ENCODE peak calls at places on chromosomes 4 and X, in four cellular contexts. One of them, this sample, is unnamed.

GRCh38 chr4:147488551-147488950 is 7.7 kb downstream of the EDNRA start:
- DNase-seq in CD4-positive, alpha-beta T cell: no peak
- DNase-seq in glutamatergic neuron: no peak
- DNase-seq in choroid plexus epithelial cell: no peak
- DNase-seq in this sample: no peak

GRCh38 chrX:39335447-39336235 is 534.4 kb downstream of the MID1IP1 start:
- DNase-seq in CD4-positive, alpha-beta T cell: no peak
- DNase-seq in glutamatergic neuron: no peak
- DNase-seq in choroid plexus epithelial cell: no peak
- DNase-seq in this sample: no peak

GRCh38 chrX:106670631-106671030 is 55.9 kb upstream of the RNF128 start:
- DNase-seq in CD4-positive, alpha-beta T cell: no peak
- DNase-seq in glutamatergic neuron: no peak
- DNase-seq in choroid plexus epithelial cell: peak
- DNase-seq in this sample: no peak

GRCh38 chr4:118280501-118281218 is 72.1 kb downstream of the PRSS12 start:
- DNase-seq in CD4-positive, alpha-beta T cell: no peak
- DNase-seq in glutamatergic neuron: peak
- DNase-seq in choroid plexus epithelial cell: peak
- DNase-seq in this sample: peak

GRCh38 chrX:5236096-5236495 is 992.6 kb downstream of the NLGN4X start:
- DNase-seq in CD4-positive, alpha-beta T cell: no peak
- DNase-seq in glutamatergic neuron: no peak
- DNase-seq in choroid plexus epithelial cell: no peak
- DNase-seq in this sample: peak

GRCh38 chr4:78634011-78634664 is 82.6 kb downstream of the ANXA3 start:
- DNase-seq in CD4-positive, alpha-beta T cell: no peak
- DNase-seq in glutamatergic neuron: no peak
- DNase-seq in choroid plexus epithelial cell: no peak
- DNase-seq in this sample: no peak

GRCh38 chr4:3250956-3251690 is 2.2 kb downstream of the MSANTD1 start:
- DNase-seq in CD4-positive, alpha-beta T cell: no peak
- DNase-seq in glutamatergic neuron: peak
- DNase-seq in choroid plexus epithelial cell: peak
- DNase-seq in this sample: no peak

GRCh38 chr4:71113294-71113693 is 119.8 kb downstream of the DCK start:
- DNase-seq in CD4-positive, alpha-beta T cell: no peak
- DNase-seq in glutamatergic neuron: no peak
- DNase-seq in choroid plexus epithelial cell: no peak
- DNase-seq in this sample: peak

GRCh38 chr4:159129822-159130550 is 27.1 kb downstream of the RAPGEF2 start:
- DNase-seq in CD4-positive, alpha-beta T cell: no peak
- DNase-seq in glutamatergic neuron: no peak
- DNase-seq in choroid plexus epithelial cell: no peak
- DNase-seq in this sample: no peak

GRCh38 chr4:38161208-38162113 is 201.3 kb downstream of the PTTG2 start:
- DNase-seq in CD4-positive, alpha-beta T cell: no peak
- DNase-seq in glutamatergic neuron: no peak
- DNase-seq in choroid plexus epithelial cell: no peak
- DNase-seq in this sample: no peak

GRCh38 chr4:37023504-37023903 is 221.0 kb upstream of the NWD2 start:
- DNase-seq in CD4-positive, alpha-beta T cell: no peak
- DNase-seq in glutamatergic neuron: no peak
- DNase-seq in choroid plexus epithelial cell: no peak
- DNase-seq in this sample: no peak

GRCh38 chr4:154503598-154503997 is 12.0 kb upstream of the DCHS2 start:
- DNase-seq in CD4-positive, alpha-beta T cell: no peak
- DNase-seq in glutamatergic neuron: no peak
- DNase-seq in choroid plexus epithelial cell: peak
- DNase-seq in this sample: no peak

GRCh38 chrX:48997865-48998264 is 4.2 kb downstream of the GRIPAP1 start:
- DNase-seq in CD4-positive, alpha-beta T cell: no peak
- DNase-seq in glutamatergic neuron: no peak
- DNase-seq in choroid plexus epithelial cell: no peak
- DNase-seq in this sample: no peak

GRCh38 chrX:134990475-134991473 is at the start of gene SMIM10:
- DNase-seq in CD4-positive, alpha-beta T cell: no peak
- DNase-seq in glutamatergic neuron: peak
- DNase-seq in choroid plexus epithelial cell: peak
- DNase-seq in this sample: no peak

GRCh38 chrX:49001521-49002090 is 458 bp downstream of the GRIPAP1 start:
- DNase-seq in CD4-positive, alpha-beta T cell: peak
- DNase-seq in glutamatergic neuron: peak
- DNase-seq in choroid plexus epithelial cell: peak
- DNase-seq in this sample: peak

GRCh38 chrX:47634871-47635575 is 5.3 kb upstream of the CFP start:
- DNase-seq in CD4-positive, alpha-beta T cell: no peak
- DNase-seq in glutamatergic neuron: no peak
- DNase-seq in choroid plexus epithelial cell: no peak
- DNase-seq in this sample: no peak

GRCh38 chrX:18620349-18620748 is 51.6 kb downstream of the RS1 start:
- DNase-seq in CD4-positive, alpha-beta T cell: no peak
- DNase-seq in glutamatergic neuron: no peak
- DNase-seq in choroid plexus epithelial cell: no peak
- DNase-seq in this sample: no peak

GRCh38 chrX:155314260-155314659 is 20.2 kb downstream of the CLIC2 start:
- DNase-seq in CD4-positive, alpha-beta T cell: no peak
- DNase-seq in glutamatergic neuron: no peak
- DNase-seq in choroid plexus epithelial cell: no peak
- DNase-seq in this sample: no peak

GRCh38 chr4:893995-894705 is 38.0 kb downstream of the GAK start:
- DNase-seq in CD4-positive, alpha-beta T cell: no peak
- DNase-seq in glutamatergic neuron: no peak
- DNase-seq in choroid plexus epithelial cell: no peak
- DNase-seq in this sample: no peak

GRCh38 chr4:4656977-4657376 is 115.1 kb upstream of the STX18 start:
- DNase-seq in CD4-positive, alpha-beta T cell: no peak
- DNase-seq in glutamatergic neuron: no peak
- DNase-seq in choroid plexus epithelial cell: no peak
- DNase-seq in this sample: no peak

GRCh38 chrX:40853004-40853815 is 117.9 kb upstream of the MED14 start:
- DNase-seq in CD4-positive, alpha-beta T cell: no peak
- DNase-seq in glutamatergic neuron: no peak
- DNase-seq in choroid plexus epithelial cell: no peak
- DNase-seq in this sample: no peak

GRCh38 chrX:100098660-100099375 is 311.3 kb downstream of the PCDH19 start:
- DNase-seq in CD4-positive, alpha-beta T cell: no peak
- DNase-seq in glutamatergic neuron: no peak
- DNase-seq in choroid plexus epithelial cell: peak
- DNase-seq in this sample: no peak

GRCh38 chr4:188127157-188127874 is 11.9 kb upstream of the TRIML1 start:
- DNase-seq in CD4-positive, alpha-beta T cell: no peak
- DNase-seq in glutamatergic neuron: no peak
- DNase-seq in choroid plexus epithelial cell: peak
- DNase-seq in this sample: no peak

GRCh38 chr4:155307731-155308277 is 69.0 kb downstream of the MAP9 start:
- DNase-seq in CD4-positive, alpha-beta T cell: no peak
- DNase-seq in glutamatergic neuron: no peak
- DNase-seq in choroid plexus epithelial cell: no peak
- DNase-seq in this sample: no peak

GRCh38 chr4:168409089-168409801 is 71.0 kb downstream of the DDX60L start:
- DNase-seq in CD4-positive, alpha-beta T cell: no peak
- DNase-seq in glutamatergic neuron: no peak
- DNase-seq in choroid plexus epithelial cell: peak
- DNase-seq in this sample: no peak

GRCh38 chr4:85061974-85062373 is 95.5 kb upstream of the WDFY3 start:
- DNase-seq in CD4-positive, alpha-beta T cell: no peak
- DNase-seq in glutamatergic neuron: no peak
- DNase-seq in choroid plexus epithelial cell: no peak
- DNase-seq in this sample: no peak

GRCh38 chr4:67436742-67437141 is 108.6 kb downstream of the CENPC start:
- DNase-seq in CD4-positive, alpha-beta T cell: no peak
- DNase-seq in glutamatergic neuron: no peak
- DNase-seq in choroid plexus epithelial cell: no peak
- DNase-seq in this sample: peak

GRCh38 chrX:115031989-115032388 is 14.6 kb upstream of the IL13RA2 start:
- DNase-seq in CD4-positive, alpha-beta T cell: no peak
- DNase-seq in glutamatergic neuron: no peak
- DNase-seq in choroid plexus epithelial cell: no peak
- DNase-seq in this sample: no peak
- TF ChIP-seq CTCF in CD4-positive, alpha-beta T cell: no peak
- TF ChIP-seq CTCF in glutamatergic neuron: no peak
- TF ChIP-seq CTCF in choroid plexus epithelial cell: no peak
- TF ChIP-seq CTCF in this sample: no peak

DNA sequence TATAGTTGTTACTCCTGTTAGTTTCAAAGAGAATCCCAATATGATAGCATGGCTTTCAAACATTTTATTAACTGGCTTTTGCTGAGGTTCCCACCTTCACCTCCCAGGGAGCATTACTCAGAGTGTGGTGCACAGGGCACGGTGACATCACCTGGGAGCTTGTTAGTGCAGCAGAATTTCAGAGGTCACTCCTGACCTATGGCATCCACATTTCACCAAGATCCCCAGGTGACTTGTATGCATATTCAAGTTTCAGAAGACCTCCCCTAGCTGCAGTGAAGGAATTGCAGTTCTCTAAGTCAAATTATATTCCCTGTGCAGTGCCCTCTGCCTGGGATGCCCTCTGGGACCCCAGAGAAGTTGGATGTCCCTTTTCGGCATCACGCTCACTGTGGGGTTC is 29.7 kb upstream of the LNX1 start:
- DNase-seq in CD4-positive, alpha-beta T cell: no peak
- DNase-seq in glutamatergic neuron: no peak
- DNase-seq in choroid plexus epithelial cell: peak
- DNase-seq in this sample: no peak
- TF ChIP-seq CTCF in CD4-positive, alpha-beta T cell: no peak
- TF ChIP-seq CTCF in glutamatergic neuron: no peak
- TF ChIP-seq CTCF in choroid plexus epithelial cell: peak
- TF ChIP-seq CTCF in this sample: no peak

DNA sequence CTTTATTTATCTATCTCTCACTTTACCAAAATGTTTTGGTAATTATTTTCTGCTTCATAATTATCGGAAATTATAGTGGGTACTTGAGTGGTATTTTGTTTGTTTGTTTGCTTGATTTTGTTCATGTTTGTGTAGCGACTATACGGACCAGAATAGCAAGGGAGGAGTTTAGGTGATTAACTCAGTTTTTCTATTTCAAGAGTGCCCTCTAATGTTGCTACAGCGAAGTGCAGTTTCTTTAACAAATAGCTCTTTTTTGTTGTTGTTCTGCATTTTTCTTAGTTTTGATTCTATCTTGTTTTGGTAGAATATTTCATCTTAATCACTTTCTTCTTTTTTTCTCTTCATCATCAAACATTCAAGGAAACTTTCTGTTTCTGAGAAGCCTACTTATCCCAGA is 40.8 kb upstream of the QRFPR start:
- DNase-seq in CD4-positive, alpha-beta T cell: no peak
- DNase-seq in glutamatergic neuron: no peak
- DNase-seq in choroid plexus epithelial cell: peak
- DNase-seq in this sample: peak
- TF ChIP-seq CTCF in CD4-positive, alpha-beta T cell: no peak
- TF ChIP-seq CTCF in glutamatergic neuron: peak
- TF ChIP-seq CTCF in choroid plexus epithelial cell: peak
- TF ChIP-seq CTCF in this sample: peak

DNA sequence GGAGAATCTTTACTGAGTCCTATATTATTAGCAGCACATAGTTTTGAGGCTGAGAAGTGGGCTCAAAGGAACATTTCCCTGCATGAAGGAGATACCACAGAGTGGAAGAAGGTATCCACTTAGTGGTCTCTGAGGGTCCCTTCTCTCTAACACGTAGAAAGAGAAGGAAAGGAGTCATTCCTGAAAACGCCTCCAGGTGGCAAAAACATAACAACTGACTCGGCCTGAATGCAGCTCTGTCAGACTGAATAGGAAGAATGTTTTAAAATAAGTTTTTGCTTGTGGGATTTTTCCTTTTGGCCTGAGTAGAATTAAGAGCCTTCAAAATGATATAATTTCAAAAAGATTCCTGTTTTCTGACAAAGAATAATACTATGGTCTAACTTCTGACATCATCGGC is 23.3 kb downstream of the RPGR start:
- DNase-seq in CD4-positive, alpha-beta T cell: no peak
- DNase-seq in glutamatergic neuron: no peak
- DNase-seq in choroid plexus epithelial cell: peak
- DNase-seq in this sample: peak
- TF ChIP-seq CTCF in CD4-positive, alpha-beta T cell: no peak
- TF ChIP-seq CTCF in glutamatergic neuron: no peak
- TF ChIP-seq CTCF in choroid plexus epithelial cell: peak
- TF ChIP-seq CTCF in this sample: peak

GRCh38 chr4:177239475-177239874 is 70.2 kb upstream of the NEIL3 start:
- DNase-seq in CD4-positive, alpha-beta T cell: no peak
- DNase-seq in glutamatergic neuron: no peak
- DNase-seq in choroid plexus epithelial cell: no peak
- DNase-seq in this sample: no peak

GRCh38 chr4:177246636-177247584 is 62.8 kb upstream of the NEIL3 start:
- DNase-seq in CD4-positive, alpha-beta T cell: no peak
- DNase-seq in glutamatergic neuron: no peak
- DNase-seq in choroid plexus epithelial cell: peak
- DNase-seq in this sample: no peak

GRCh38 chr4:177239878-177240277 is 69.8 kb upstream of the NEIL3 start:
- DNase-seq in CD4-positive, alpha-beta T cell: no peak
- DNase-seq in glutamatergic neuron: no peak
- DNase-seq in choroid plexus epithelial cell: no peak
- DNase-seq in this sample: no peak

GRCh38 chr4:177237291-177237690 is 72.4 kb upstream of the NEIL3 start:
- DNase-seq in CD4-positive, alpha-beta T cell: no peak
- DNase-seq in glutamatergic neuron: no peak
- DNase-seq in choroid plexus epithelial cell: no peak
- DNase-seq in this sample: no peak

DNA sequence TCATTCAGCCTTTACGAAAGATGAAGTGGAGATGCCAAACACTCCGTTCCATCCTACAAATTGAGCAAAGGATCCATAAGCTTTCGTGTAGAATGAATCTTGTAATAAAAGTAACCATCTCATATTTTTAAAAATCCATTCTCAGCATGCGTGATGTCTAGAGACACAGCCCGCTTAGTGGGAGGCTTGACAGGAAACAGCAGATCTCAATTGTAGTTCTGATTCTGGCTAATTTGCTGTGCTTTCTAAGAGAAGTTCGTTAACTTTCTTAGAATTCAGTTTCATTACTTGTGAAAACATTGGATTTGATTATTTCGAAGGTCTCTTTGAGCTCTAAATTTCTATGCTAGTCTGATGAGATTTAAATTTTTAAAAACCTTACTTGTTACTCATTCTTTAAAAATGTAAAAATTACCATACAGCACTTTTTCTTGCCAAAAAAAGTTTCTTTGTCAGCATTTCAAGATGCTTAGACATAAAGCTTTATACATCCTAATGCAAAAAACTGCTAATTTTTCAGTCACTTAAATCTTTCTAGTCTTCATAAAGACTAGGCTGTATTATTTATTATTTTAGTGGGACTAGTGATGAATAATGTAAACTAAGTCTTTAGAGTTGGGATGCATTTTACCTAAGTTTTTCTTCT is 66.9 kb upstream of the NEIL3 start:
- DNase-seq in CD4-positive, alpha-beta T cell: no peak
- DNase-seq in glutamatergic neuron: no peak
- DNase-seq in choroid plexus epithelial cell: no peak
- DNase-seq in this sample: no peak
- TF ChIP-seq CTCF in CD4-positive, alpha-beta T cell: no peak
- TF ChIP-seq CTCF in glutamatergic neuron: no peak
- TF ChIP-seq CTCF in choroid plexus epithelial cell: no peak
- TF ChIP-seq CTCF in this sample: no peak

DNA sequence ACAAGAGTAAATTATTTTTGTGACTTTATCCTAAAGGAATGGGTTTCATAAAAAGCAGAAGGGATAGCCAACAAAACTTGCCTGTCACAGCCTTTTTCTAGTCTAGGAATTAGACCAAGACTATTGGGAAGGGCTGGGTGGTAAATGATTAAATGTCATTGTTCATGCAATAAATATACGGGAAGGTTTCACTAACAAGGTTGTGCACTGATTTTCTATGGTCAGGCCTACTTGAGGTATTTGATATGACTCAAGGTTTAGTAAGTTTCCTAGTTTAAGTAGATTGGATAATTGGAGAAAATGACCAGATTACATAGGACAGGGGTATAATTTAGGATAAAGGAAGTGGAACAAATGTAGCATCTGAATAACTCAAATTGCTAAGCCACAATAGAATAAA is 249.1 kb upstream of the BMP3 start:
- DNase-seq in CD4-positive, alpha-beta T cell: no peak
- DNase-seq in glutamatergic neuron: no peak
- DNase-seq in choroid plexus epithelial cell: no peak
- DNase-seq in this sample: no peak
- TF ChIP-seq CTCF in CD4-positive, alpha-beta T cell: no peak
- TF ChIP-seq CTCF in glutamatergic neuron: no peak
- TF ChIP-seq CTCF in choroid plexus epithelial cell: no peak
- TF ChIP-seq CTCF in this sample: no peak